ENCODE peak calls at places on chromosomes 12 and 14, in nine cellular contexts. H is anterior cingulate cortex; N is left kidney; M is stimulated activated CD4-positive, alpha-beta T cell treated with anti-CD3 and anti-CD28 coated beads, Interleukin-2, amount 100 ng/mL, for 24 hours; A is fibroblast of lung; U is activated CD8-positive, alpha-beta memory T cell treated with anti-CD3 and anti-CD28 coated beads for 48 hours; B is activated T-helper 1 cell treated with Interleukin-2 at 50 U/mL for 16 hours; W is endodermal cell; S is activated T-cell treated with anti-CD3 and anti-CD28 coated beads, Interleukin-2, amount 50 U/mL, for 4 hours. Z is an unnamed sample.

GRCh38 chr14:93800038-93800937 is 12.0 kb upstream of the PRIMA1 start:
- DNase-seq in H (no peak), N (peak), M (no peak), A (no peak), U (no peak), B (no peak), W (no peak), S (no peak), Z (no peak)

GRCh38 chr12:64806593-64806992 is 17.9 kb upstream of the TBC1D30 start:
- DNase-seq in H (no peak), N (no peak), M (no peak), A (peak), U (no peak), B (no peak), W (no peak), S (no peak), Z (no peak)

GRCh38 chr12:62898568-62898967 is 36.4 kb downstream of the PPM1H start:
- DNase-seq in H (no peak), N (no peak), M (no peak), A (no peak), U (no peak), B (no peak), W (no peak), S (no peak), Z (no peak)

GRCh38 chr14:23929131-23929530 is 24.4 kb upstream of the DHRS4 start:
- DNase-seq in H (no peak), N (no peak), M (no peak), A (no peak), U (no peak), B (no peak), W (no peak), S (no peak), Z (no peak)

GRCh38 chr14:50366115-50366514 is 30.6 kb downstream of the CDKL1 start:
- DNase-seq in H (no peak), N (no peak), M (no peak), A (no peak), U (no peak), B (no peak), W (no peak), S (no peak), Z (no peak)

GRCh38 chr14:76884394-76884793 is 58.2 kb downstream of the LRRC74A start:
- DNase-seq in H (no peak), N (no peak), M (no peak), A (no peak), U (no peak), B (no peak), W (no peak), S (no peak), Z (no peak)

GRCh38 chr14:71403673-71404072 is 496.4 kb downstream of the PCNX1 start:
- DNase-seq in H (no peak), N (peak), M (peak), A (peak), U (no peak), B (no peak), W (no peak), S (peak), Z (no peak)

GRCh38 chr12:19263666-19264065 is 134.1 kb downstream of the PLEKHA5 start:
- DNase-seq in H (no peak), N (no peak), M (no peak), A (peak), U (no peak), B (no peak), W (peak), S (no peak), Z (no peak)

GRCh38 chr12:106256524-106256923 is 8.7 kb upstream of the CKAP4 start:
- DNase-seq in H (no peak), N (no peak), M (no peak), A (no peak), U (no peak), B (no peak), W (no peak), S (no peak), Z (no peak)

GRCh38 chr12:6950401-6950801 is 755 bp upstream of the PTPN6 start:
- DNase-seq in H (no peak), N (no peak), M (peak), A (no peak), U (no peak), B (no peak), W (no peak), S (peak), Z (no peak)

GRCh38 chr12:83664650-83665049 is 977.9 kb downstream of the TMTC2 start:
- DNase-seq in H (no peak), N (peak), M (no peak), A (no peak), U (no peak), B (no peak), W (no peak), S (no peak), Z (no peak)

GRCh38 chr14:53247596-53248370 is 94.7 kb upstream of the DDHD1 start:
- DNase-seq in H (no peak), N (peak), M (no peak), A (no peak), U (no peak), B (no peak), W (no peak), S (no peak), Z (no peak)

GRCh38 chr12:113940357-113940756 is 25.8 kb downstream of the RBM19 start:
- DNase-seq in H (no peak), N (no peak), M (no peak), A (no peak), U (no peak), B (no peak), W (peak), S (no peak), Z (no peak)

GRCh38 chr14:75280831-75281690 is 2.4 kb downstream of the FOS start:
- DNase-seq in H (no peak), N (peak), M (no peak), A (peak), U (no peak), B (no peak), W (peak), S (no peak), Z (no peak)

GRCh38 chr12:76588881-76589565 is 29.5 kb upstream of the OSBPL8 start:
- DNase-seq in H (no peak), N (no peak), M (no peak), A (peak), U (no peak), B (no peak), W (no peak), S (no peak), Z (no peak)

GRCh38 chr14:100192250-100192671 is 32.8 kb upstream of the DEGS2 start:
- DNase-seq in H (no peak), N (peak), M (peak), A (no peak), U (peak), B (no peak), W (peak), S (no peak), Z (no peak)

GRCh38 chr14:85634205-85634604 is 104.3 kb downstream of the FLRT2 start:
- DNase-seq in H (no peak), N (no peak), M (no peak), A (peak), U (no peak), B (no peak), W (no peak), S (no peak), Z (no peak)

GRCh38 chr12:104132351-104132956 is 5.6 kb downstream of the NFYB start:
- DNase-seq in H (no peak), N (peak), M (no peak), A (no peak), U (no peak), B (no peak), W (no peak), S (no peak), Z (no peak)

GRCh38 chr14:91018465-91018864 is 42.0 kb downstream of the RPS6KA5 start:
- DNase-seq in H (no peak), N (no peak), M (no peak), A (no peak), U (no peak), B (no peak), W (no peak), S (no peak), Z (no peak)

GRCh38 chr12:101924647-101925046 is 47.3 kb downstream of the DRAM1 start:
- DNase-seq in H (no peak), N (no peak), M (no peak), A (no peak), U (no peak), B (no peak), W (no peak), S (no peak), Z (no peak)

GRCh38 chr12:101700299-101700820 is 2.9 kb downstream of the CHPT1 start:
- DNase-seq in H (no peak), N (no peak), M (no peak), A (no peak), U (no peak), B (no peak), W (no peak), S (no peak), Z (no peak)

GRCh38 chr12:14554281-14555008 is 13.2 kb downstream of the PLBD1 start:
- DNase-seq in H (peak), N (peak), M (no peak), A (no peak), U (no peak), B (no peak), W (no peak), S (no peak), Z (no peak)